ENCODE peak calls at places on chromosome 19, in eight cellular contexts. E is NT2/D1, D is left ventricle myocardium inferior, I is body of pancreas, K is SJCRH30, H is heart right ventricle, U is uterus, V is cardiac muscle cell. Z is an unnamed sample. For H3K4me1, the result is how much of the 10 kb centered on the place peaks cover.

GRCh38 chr19:13143135-13143534 is 7.0 kb downstream of the STX10 start:
- DNase-seq in E (no peak), D (no peak), I (no peak), K (peak), H (no peak), U (no peak), V (peak), Z (no peak)

GRCh38 chr19:29372461-29372860 is 153.3 kb upstream of the VSTM2B start:
- DNase-seq in E (no peak), D (no peak), I (no peak), K (no peak), H (no peak), U (no peak), V (no peak), Z (no peak)

GRCh38 chr19:2428027-2428690 is 773 bp upstream of the TIMM13 start:
- DNase-seq in E (no peak), D (peak), I (peak), K (peak), H (no peak), U (no peak), V (peak), Z (peak)

GRCh38 chr19:42074513-42075363 is 1.2 kb upstream of the ZNF574 start:
- DNase-seq in E (no peak), D (no peak), I (peak), K (peak), H (no peak), U (peak), V (peak), Z (no peak)

GRCh38 chr19:38062959-38063786 is 156.2 kb downstream of the SIPA1L3 start:
- DNase-seq in E (no peak), D (no peak), I (no peak), K (peak), H (no peak), U (no peak), V (no peak), Z (no peak)

GRCh38 chr19:10593820-10594637 is 6.9 kb upstream of the AP1M2 start:
- DNase-seq in E (no peak), D (no peak), I (peak), K (peak), H (no peak), U (no peak), V (no peak), Z (peak)

GRCh38 chr19:54312436-54313362 is at the start of gene LILRA5:
- DNase-seq in E (no peak), D (peak), I (no peak), K (no peak), H (peak), U (no peak), V (no peak), Z (no peak)

GRCh38 chr19:51441410-51442390 is 16.6 kb downstream of the SIGLEC8 start:
- DNase-seq in E (no peak), D (no peak), I (no peak), K (no peak), H (no peak), U (no peak), V (no peak), Z (no peak)

GRCh38 chr19:29321116-29321515 is 108.2 kb upstream of the UQCRFS1 start:
- DNase-seq in E (no peak), D (no peak), I (no peak), K (no peak), H (no peak), U (no peak), V (no peak), Z (no peak)

GRCh38 chr19:2422951-2423880 is 4.2 kb downstream of the TIMM13 start:
- DNase-seq in E (no peak), D (no peak), I (peak), K (no peak), H (no peak), U (no peak), V (no peak), Z (no peak)

GRCh38 chr19:50349277-50350057 is 16.0 kb downstream of the NAPSA start:
- DNase-seq in E (no peak), D (no peak), I (no peak), K (peak), H (no peak), U (no peak), V (no peak), Z (no peak)

GRCh38 chr19:15897738-15898276 is at the start of gene CYP4F2:
- DNase-seq in E (no peak), D (no peak), I (no peak), K (no peak), H (no peak), U (no peak), V (no peak), Z (peak)

GRCh38 chr19:6429419-6430221 is 3.9 kb downstream of the SLC25A41 start:
- DNase-seq in E (no peak), D (no peak), I (no peak), K (no peak), H (no peak), U (no peak), V (no peak), Z (no peak)

GRCh38 chr19:47032171-47032811 is 12.7 kb downstream of the NPAS1 start:
- DNase-seq in E (no peak), D (no peak), I (peak), K (peak), H (peak), U (no peak), V (peak), Z (peak)

GRCh38 chr19:15634105-15634504 is 6.6 kb upstream of the CYP4F3 start:
- DNase-seq in E (no peak), D (no peak), I (no peak), K (no peak), H (no peak), U (no peak), V (no peak), Z (no peak)

GRCh38 chr19:1065606-1066109 is 1.3 kb upstream of the ARHGAP45 start:
- DNase-seq in E (no peak), D (no peak), I (no peak), K (no peak), H (no peak), U (no peak), V (no peak), Z (peak)

DNA sequence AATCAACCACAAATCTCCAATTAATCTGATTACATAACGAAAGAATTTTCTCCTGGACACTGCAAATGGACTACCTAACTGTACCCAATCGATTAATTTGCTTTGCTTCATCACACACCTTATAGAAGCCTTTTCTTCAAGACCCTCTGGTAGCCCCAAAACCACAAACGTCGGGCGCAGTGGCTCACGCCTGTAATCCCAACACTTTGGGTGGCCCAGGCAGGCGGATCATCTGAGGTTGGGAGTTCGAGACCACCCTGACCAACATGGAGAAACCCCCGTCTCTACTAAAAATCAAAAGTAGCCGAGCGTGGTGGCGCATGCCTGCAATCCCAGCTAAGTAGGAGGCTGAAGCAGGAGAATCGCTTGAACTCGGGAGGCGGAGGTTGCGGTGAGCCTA is 42.9 kb upstream of the ZNF429 start:
- DNase-seq in E (no peak), D (no peak), I (no peak), K (no peak), H (no peak), U (no peak), V (no peak), Z (no peak)
- H3K4me3 ChIP-seq in E (peak), D (no peak), I (no peak), K (no peak), H (no peak), U (no peak), V (peak), Z (no peak)

GRCh38 chr19:4911314-4911713 is 2.0 kb downstream of the UHRF1 start:
- DNase-seq in E (no peak), D (no peak), I (no peak), K (no peak), H (no peak), U (no peak), V (peak), Z (no peak)
- H3K4me1 ChIP-seq in E (under half), D (under half), I (under half), K (under half), H (under half), U (under half), V (under half), Z (under half)

GRCh38 chr19:33301011-33301899 is 1.1 kb downstream of the CEBPA start:
- DNase-seq in E (no peak), D (no peak), I (peak), K (no peak), H (no peak), U (no peak), V (peak), Z (no peak)
- H3K4me3 ChIP-seq in E (peak), D (peak), I (peak), K (no peak), H (peak), U (peak), V (peak), Z (peak)

DNA sequence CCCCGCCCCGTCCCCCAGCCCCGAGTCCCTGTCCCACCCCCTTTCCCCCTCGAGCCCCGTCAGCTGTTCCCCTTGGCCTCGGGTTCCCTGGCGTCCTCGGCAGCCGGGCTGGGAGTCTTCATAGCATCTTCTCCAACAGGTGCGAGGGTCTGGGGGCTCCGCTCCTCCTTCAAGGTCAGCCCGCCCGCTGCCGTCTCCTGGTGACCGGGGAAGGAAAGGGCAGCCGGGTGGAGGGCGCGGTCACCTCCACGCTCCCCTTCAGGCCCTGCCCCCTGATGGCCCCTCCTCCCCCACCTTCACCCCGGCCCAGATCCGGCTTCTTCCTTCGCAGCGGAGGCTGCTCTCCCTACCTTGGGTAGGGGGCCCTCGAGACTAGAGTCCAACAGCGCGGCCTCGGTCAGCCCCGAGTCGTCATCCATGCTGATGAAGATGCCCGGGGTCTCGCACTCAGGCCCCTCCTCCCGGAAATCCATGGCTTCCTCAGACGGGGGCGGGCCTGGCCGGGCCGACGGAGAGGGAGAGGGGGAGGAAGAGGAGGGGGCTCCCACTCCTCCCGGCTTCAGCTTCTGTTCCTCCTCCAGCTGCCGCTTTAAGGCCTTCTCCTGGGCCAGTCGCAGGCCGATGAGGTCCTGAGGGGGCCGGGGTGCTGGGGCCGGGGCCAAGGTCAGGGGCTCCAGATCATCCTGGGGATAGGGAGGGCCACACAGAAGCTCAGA is 551 bp upstream of the RSPH6A start:
- DNase-seq in E (peak), D (peak), I (no peak), K (peak), H (no peak), U (no peak), V (peak), Z (no peak)
- H3K4me1 ChIP-seq in E (under half), D (under half), I (under half), K (under half), H (under half), U (under half), V (under half), Z (under half)